ENCODE peak calls at places on chromosomes 5 and 9, in nine cellular contexts. One of them, this sample, is unnamed.

GRCh38 chr5:124645396-124645795 is 101.0 kb downstream of the ZNF608 start:
- DNase-seq in choroid plexus epithelial cell: no peak
- DNase-seq in astrocyte of the spinal cord: no peak
- DNase-seq in sigmoid colon: no peak
- DNase-seq in aorta: no peak
- DNase-seq in right cardiac atrium: no peak
- DNase-seq in CD4-positive, CD25-positive, alpha-beta regulatory T cell: no peak
- DNase-seq in transverse colon: peak
- DNase-seq in AG10803: no peak
- DNase-seq in this sample: no peak

GRCh38 chr5:145991044-145991575 is 54.7 kb downstream of the SH3RF2 start:
- DNase-seq in choroid plexus epithelial cell: peak
- DNase-seq in astrocyte of the spinal cord: peak
- DNase-seq in sigmoid colon: no peak
- DNase-seq in aorta: no peak
- DNase-seq in right cardiac atrium: no peak
- DNase-seq in CD4-positive, CD25-positive, alpha-beta regulatory T cell: no peak
- DNase-seq in transverse colon: no peak
- DNase-seq in AG10803: peak
- DNase-seq in this sample: no peak

GRCh38 chr5:134479839-134480238 is 45.6 kb upstream of the JADE2 start:
- DNase-seq in choroid plexus epithelial cell: no peak
- DNase-seq in astrocyte of the spinal cord: no peak
- DNase-seq in sigmoid colon: no peak
- DNase-seq in aorta: no peak
- DNase-seq in right cardiac atrium: no peak
- DNase-seq in CD4-positive, CD25-positive, alpha-beta regulatory T cell: no peak
- DNase-seq in transverse colon: no peak
- DNase-seq in AG10803: no peak
- DNase-seq in this sample: no peak

GRCh38 chr9:104025945-104026344 is 68.2 kb upstream of the SMC2 start:
- DNase-seq in choroid plexus epithelial cell: peak
- DNase-seq in astrocyte of the spinal cord: no peak
- DNase-seq in sigmoid colon: no peak
- DNase-seq in aorta: no peak
- DNase-seq in right cardiac atrium: no peak
- DNase-seq in CD4-positive, CD25-positive, alpha-beta regulatory T cell: no peak
- DNase-seq in transverse colon: no peak
- DNase-seq in AG10803: peak
- DNase-seq in this sample: no peak

GRCh38 chr9:6842584-6842947 is 84.8 kb downstream of the KDM4C start:
- DNase-seq in choroid plexus epithelial cell: peak
- DNase-seq in astrocyte of the spinal cord: peak
- DNase-seq in sigmoid colon: no peak
- DNase-seq in aorta: no peak
- DNase-seq in right cardiac atrium: no peak
- DNase-seq in CD4-positive, CD25-positive, alpha-beta regulatory T cell: no peak
- DNase-seq in transverse colon: no peak
- DNase-seq in AG10803: peak
- DNase-seq in this sample: no peak

GRCh38 chr5:138459311-138459710 is 6.0 kb upstream of the EGR1 start:
- DNase-seq in choroid plexus epithelial cell: no peak
- DNase-seq in astrocyte of the spinal cord: no peak
- DNase-seq in sigmoid colon: no peak
- DNase-seq in aorta: peak
- DNase-seq in right cardiac atrium: peak
- DNase-seq in CD4-positive, CD25-positive, alpha-beta regulatory T cell: peak
- DNase-seq in transverse colon: peak
- DNase-seq in AG10803: no peak
- DNase-seq in this sample: no peak

GRCh38 chr5:86129009-86129408 is 488.7 kb upstream of the COX7C start:
- DNase-seq in choroid plexus epithelial cell: no peak
- DNase-seq in astrocyte of the spinal cord: no peak
- DNase-seq in sigmoid colon: no peak
- DNase-seq in aorta: no peak
- DNase-seq in right cardiac atrium: no peak
- DNase-seq in CD4-positive, CD25-positive, alpha-beta regulatory T cell: no peak
- DNase-seq in transverse colon: no peak
- DNase-seq in AG10803: no peak
- DNase-seq in this sample: no peak

GRCh38 chr5:95973793-95974325 is 12.2 kb upstream of the ELL2 start:
- DNase-seq in choroid plexus epithelial cell: peak
- DNase-seq in astrocyte of the spinal cord: peak
- DNase-seq in sigmoid colon: no peak
- DNase-seq in aorta: no peak
- DNase-seq in right cardiac atrium: no peak
- DNase-seq in CD4-positive, CD25-positive, alpha-beta regulatory T cell: no peak
- DNase-seq in transverse colon: no peak
- DNase-seq in AG10803: peak
- DNase-seq in this sample: no peak

GRCh38 chr5:134435525-134435924 is 23.8 kb upstream of the CDKN2AIPNL start:
- DNase-seq in choroid plexus epithelial cell: peak
- DNase-seq in astrocyte of the spinal cord: peak
- DNase-seq in sigmoid colon: no peak
- DNase-seq in aorta: no peak
- DNase-seq in right cardiac atrium: no peak
- DNase-seq in CD4-positive, CD25-positive, alpha-beta regulatory T cell: no peak
- DNase-seq in transverse colon: no peak
- DNase-seq in AG10803: peak
- DNase-seq in this sample: no peak

GRCh38 chr9:33435821-33436277 is 11.5 kb downstream of the AQP3 start:
- DNase-seq in choroid plexus epithelial cell: no peak
- DNase-seq in astrocyte of the spinal cord: no peak
- DNase-seq in sigmoid colon: no peak
- DNase-seq in aorta: no peak
- DNase-seq in right cardiac atrium: no peak
- DNase-seq in CD4-positive, CD25-positive, alpha-beta regulatory T cell: no peak
- DNase-seq in transverse colon: no peak
- DNase-seq in AG10803: peak
- DNase-seq in this sample: no peak

GRCh38 chr5:10588779-10589447 is 25.0 kb downstream of the ANKRD33B start:
- DNase-seq in choroid plexus epithelial cell: no peak
- DNase-seq in astrocyte of the spinal cord: no peak
- DNase-seq in sigmoid colon: peak
- DNase-seq in aorta: no peak
- DNase-seq in right cardiac atrium: no peak
- DNase-seq in CD4-positive, CD25-positive, alpha-beta regulatory T cell: no peak
- DNase-seq in transverse colon: no peak
- DNase-seq in AG10803: no peak
- DNase-seq in this sample: no peak

DNA sequence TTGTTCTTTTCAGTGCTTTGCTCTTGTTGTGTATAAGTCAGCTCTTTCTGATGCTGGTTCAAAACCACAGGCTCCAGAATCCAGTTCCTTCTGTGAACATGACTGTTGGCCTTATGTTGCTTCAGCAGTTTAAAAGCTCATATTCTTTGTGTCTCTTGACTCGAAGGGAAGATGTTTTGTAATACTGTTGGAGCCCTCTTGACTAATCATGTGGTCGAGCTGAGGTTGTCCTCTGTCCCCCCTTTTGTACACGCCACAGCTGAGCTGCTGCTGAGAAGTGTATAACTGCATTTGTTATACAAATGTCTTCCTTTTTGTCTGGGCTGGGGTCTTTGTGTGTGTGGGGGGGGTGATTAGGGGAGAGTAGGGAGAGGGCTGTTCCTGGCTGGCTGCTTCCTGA is 35.8 kb downstream of the SLC36A1 start:
- DNase-seq in choroid plexus epithelial cell: peak
- DNase-seq in astrocyte of the spinal cord: no peak
- DNase-seq in sigmoid colon: no peak
- DNase-seq in aorta: no peak
- DNase-seq in right cardiac atrium: no peak
- DNase-seq in CD4-positive, CD25-positive, alpha-beta regulatory T cell: no peak
- DNase-seq in transverse colon: no peak
- DNase-seq in AG10803: peak
- DNase-seq in this sample: no peak
- H3K4me3 ChIP-seq in choroid plexus epithelial cell: no peak
- H3K4me3 ChIP-seq in astrocyte of the spinal cord: no peak
- H3K4me3 ChIP-seq in sigmoid colon: no peak
- H3K4me3 ChIP-seq in aorta: no peak
- H3K4me3 ChIP-seq in right cardiac atrium: no peak
- H3K4me3 ChIP-seq in CD4-positive, CD25-positive, alpha-beta regulatory T cell: no peak
- H3K4me3 ChIP-seq in transverse colon: no peak
- H3K4me3 ChIP-seq in AG10803: no peak
- H3K4me3 ChIP-seq in this sample: no peak

GRCh38 chr5:120610145-120610544 is 146.0 kb downstream of the PRR16 start:
- DNase-seq in choroid plexus epithelial cell: no peak
- DNase-seq in astrocyte of the spinal cord: no peak
- DNase-seq in sigmoid colon: no peak
- DNase-seq in aorta: no peak
- DNase-seq in right cardiac atrium: no peak
- DNase-seq in CD4-positive, CD25-positive, alpha-beta regulatory T cell: no peak
- DNase-seq in transverse colon: no peak
- DNase-seq in AG10803: no peak
- DNase-seq in this sample: no peak

GRCh38 chr5:120613729-120614128 is 149.6 kb downstream of the PRR16 start:
- DNase-seq in choroid plexus epithelial cell: peak
- DNase-seq in astrocyte of the spinal cord: peak
- DNase-seq in sigmoid colon: no peak
- DNase-seq in aorta: no peak
- DNase-seq in right cardiac atrium: no peak
- DNase-seq in CD4-positive, CD25-positive, alpha-beta regulatory T cell: no peak
- DNase-seq in transverse colon: no peak
- DNase-seq in AG10803: no peak
- DNase-seq in this sample: no peak

GRCh38 chr5:120615967-120616645 is 152.0 kb downstream of the PRR16 start:
- DNase-seq in choroid plexus epithelial cell: peak
- DNase-seq in astrocyte of the spinal cord: peak
- DNase-seq in sigmoid colon: no peak
- DNase-seq in aorta: no peak
- DNase-seq in right cardiac atrium: no peak
- DNase-seq in CD4-positive, CD25-positive, alpha-beta regulatory T cell: no peak
- DNase-seq in transverse colon: no peak
- DNase-seq in AG10803: peak
- DNase-seq in this sample: peak

GRCh38 chr5:120609570-120609969 is 145.5 kb downstream of the PRR16 start:
- DNase-seq in choroid plexus epithelial cell: peak
- DNase-seq in astrocyte of the spinal cord: peak
- DNase-seq in sigmoid colon: no peak
- DNase-seq in aorta: no peak
- DNase-seq in right cardiac atrium: no peak
- DNase-seq in CD4-positive, CD25-positive, alpha-beta regulatory T cell: no peak
- DNase-seq in transverse colon: no peak
- DNase-seq in AG10803: no peak
- DNase-seq in this sample: no peak

GRCh38 chr5:120614512-120614911 is 150.4 kb downstream of the PRR16 start:
- DNase-seq in choroid plexus epithelial cell: peak
- DNase-seq in astrocyte of the spinal cord: peak
- DNase-seq in sigmoid colon: no peak
- DNase-seq in aorta: no peak
- DNase-seq in right cardiac atrium: no peak
- DNase-seq in CD4-positive, CD25-positive, alpha-beta regulatory T cell: no peak
- DNase-seq in transverse colon: no peak
- DNase-seq in AG10803: peak
- DNase-seq in this sample: no peak
- H3K4me3 ChIP-seq in choroid plexus epithelial cell: no peak
- H3K4me3 ChIP-seq in astrocyte of the spinal cord: no peak
- H3K4me3 ChIP-seq in sigmoid colon: no peak
- H3K4me3 ChIP-seq in aorta: no peak
- H3K4me3 ChIP-seq in right cardiac atrium: no peak
- H3K4me3 ChIP-seq in CD4-positive, CD25-positive, alpha-beta regulatory T cell: no peak
- H3K4me3 ChIP-seq in transverse colon: no peak
- H3K4me3 ChIP-seq in AG10803: peak
- H3K4me3 ChIP-seq in this sample: no peak

DNA sequence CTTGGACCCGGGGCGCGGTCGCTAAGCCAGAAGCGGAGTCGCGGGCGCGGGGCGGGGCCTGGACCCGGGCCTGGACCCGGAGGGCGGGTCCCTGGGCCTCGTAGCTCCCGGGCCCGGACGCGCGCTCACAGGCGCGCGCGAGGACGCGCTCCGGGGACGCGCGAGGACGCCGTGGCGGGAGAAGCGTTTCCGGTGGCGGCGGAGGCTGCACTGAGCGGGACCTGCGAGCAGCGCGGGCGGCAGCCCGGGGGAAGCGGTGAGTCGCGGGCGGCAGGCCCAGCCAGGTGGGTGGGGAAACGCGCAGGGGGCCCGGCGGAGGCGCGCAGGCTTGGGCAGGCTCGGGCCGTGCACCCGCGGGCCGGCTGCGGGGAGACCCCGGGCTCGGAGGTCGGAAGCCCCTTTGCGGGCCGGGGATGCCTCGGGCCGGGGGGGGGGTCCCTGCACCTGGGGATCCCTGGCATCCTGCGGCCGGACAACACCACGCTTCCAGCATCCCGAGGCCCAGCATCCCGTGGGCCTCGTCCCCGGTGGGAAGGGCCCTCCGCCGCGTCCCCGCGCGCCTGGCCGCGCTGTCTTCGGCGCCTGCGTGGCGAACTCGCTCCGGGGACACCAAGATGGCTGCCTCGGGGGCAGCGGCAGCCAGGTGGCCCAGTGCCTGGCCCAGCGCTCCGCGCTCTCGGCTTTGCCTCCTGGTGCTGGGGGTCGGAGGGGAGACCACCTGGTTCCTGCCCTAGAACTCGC is at the start of gene SFXN1:
- DNase-seq in choroid plexus epithelial cell: peak
- DNase-seq in astrocyte of the spinal cord: peak
- DNase-seq in sigmoid colon: peak
- DNase-seq in aorta: peak
- DNase-seq in right cardiac atrium: peak
- DNase-seq in CD4-positive, CD25-positive, alpha-beta regulatory T cell: peak
- DNase-seq in transverse colon: peak
- DNase-seq in AG10803: peak
- DNase-seq in this sample: peak
- H3K4me3 ChIP-seq in choroid plexus epithelial cell: peak
- H3K4me3 ChIP-seq in astrocyte of the spinal cord: peak
- H3K4me3 ChIP-seq in sigmoid colon: peak
- H3K4me3 ChIP-seq in aorta: peak
- H3K4me3 ChIP-seq in right cardiac atrium: peak
- H3K4me3 ChIP-seq in CD4-positive, CD25-positive, alpha-beta regulatory T cell: peak
- H3K4me3 ChIP-seq in transverse colon: peak
- H3K4me3 ChIP-seq in AG10803: peak
- H3K4me3 ChIP-seq in this sample: peak

DNA sequence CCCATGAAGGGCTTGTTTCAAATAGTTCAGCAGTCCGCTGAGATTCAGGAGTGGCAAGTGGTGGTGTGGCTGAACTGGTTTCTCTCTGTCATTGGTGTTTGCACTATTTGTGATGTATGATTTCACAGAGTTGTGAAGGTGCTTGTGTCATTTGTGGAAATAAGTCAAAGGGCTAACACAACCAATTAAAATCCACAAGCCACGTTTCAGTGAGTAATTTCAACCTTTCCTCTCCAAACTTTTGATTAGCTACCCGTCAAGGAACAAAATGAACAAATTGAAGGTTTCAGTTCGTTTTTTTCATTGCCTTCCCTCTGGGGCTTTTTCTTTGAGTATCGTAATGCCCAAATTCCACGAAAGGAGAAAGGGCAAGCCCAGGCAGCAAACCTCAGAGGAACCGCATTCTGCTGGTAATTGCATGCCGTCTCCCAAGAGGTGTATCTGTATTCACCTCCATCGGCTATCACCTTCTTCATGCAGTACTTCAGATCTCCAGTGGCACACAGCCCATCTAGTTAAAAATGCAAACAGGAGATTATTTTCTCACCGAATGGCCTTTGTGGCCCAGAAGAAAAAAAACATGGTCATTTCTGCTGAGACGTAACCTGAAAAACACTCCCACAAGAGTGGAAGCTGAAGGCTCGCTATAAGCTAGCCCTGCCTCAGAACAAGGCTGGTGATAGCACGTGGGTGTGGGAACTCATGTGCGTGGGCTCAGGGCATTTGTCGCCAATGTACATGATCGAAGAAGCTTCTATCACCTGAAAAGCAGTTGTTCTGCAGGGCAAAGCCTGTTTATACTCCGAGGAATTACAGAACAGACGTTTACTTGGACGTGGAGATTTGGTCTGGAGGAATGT is 197.1 kb downstream of the NR3C1 start:
- DNase-seq in choroid plexus epithelial cell: no peak
- DNase-seq in astrocyte of the spinal cord: no peak
- DNase-seq in sigmoid colon: no peak
- DNase-seq in aorta: no peak
- DNase-seq in right cardiac atrium: no peak
- DNase-seq in CD4-positive, CD25-positive, alpha-beta regulatory T cell: no peak
- DNase-seq in transverse colon: no peak
- DNase-seq in AG10803: no peak
- DNase-seq in this sample: no peak
- H3K4me3 ChIP-seq in choroid plexus epithelial cell: no peak
- H3K4me3 ChIP-seq in astrocyte of the spinal cord: no peak
- H3K4me3 ChIP-seq in sigmoid colon: no peak
- H3K4me3 ChIP-seq in aorta: no peak
- H3K4me3 ChIP-seq in right cardiac atrium: no peak
- H3K4me3 ChIP-seq in CD4-positive, CD25-positive, alpha-beta regulatory T cell: no peak
- H3K4me3 ChIP-seq in transverse colon: no peak
- H3K4me3 ChIP-seq in AG10803: no peak
- H3K4me3 ChIP-seq in this sample: no peak

This sample was measured in kidney.